ENCODE peak calls at places on chromosomes 1 and 21, in seven cellular contexts. T, O, C, B, Y, Q and J are unnamed samples.

GRCh38 chr1:222813866-222814535 is 838 bp upstream of the DISP1 start:
- DNase-seq in T (no peak), Q (no peak), O (no peak), B (no peak), C (no peak), Y (no peak), J (no peak)

GRCh38 chr1:6460349-6461236 is 5.4 kb downstream of the TNFRSF25 start:
- DNase-seq in B (no peak), O (no peak), T (no peak), Q (no peak), Y (no peak), C (no peak), J (no peak)

GRCh38 chr1:53410691-53411090 is 48.5 kb upstream of the DMRTB1 start:
- DNase-seq in O (no peak), Q (no peak), T (no peak), Y (no peak), C (no peak), B (no peak), J (no peak)

GRCh38 chr1:6860401-6860800 is 75.1 kb downstream of the CAMTA1 start:
- DNase-seq in C (no peak), O (no peak), T (peak; percentile 54), Y (no peak), Q (no peak), B (no peak), J (no peak)

GRCh38 chr1:25556791-25557476 is 13.5 kb downstream of the LDLRAP1 start:
- DNase-seq in B (no peak), T (no peak), Y (no peak), Q (no peak), C (no peak), O (no peak), J (no peak)

GRCh38 chr1:72827285-72827684 is 544.9 kb upstream of the NEGR1 start:
- DNase-seq in B (no peak), O (no peak), Q (no peak), Y (no peak), C (no peak), T (no peak), J (no peak)

GRCh38 chr1:96080925-96081324 is 640.7 kb upstream of the PTBP2 start:
- DNase-seq in Y (no peak), B (no peak), C (no peak), Q (no peak), O (no peak), T (no peak), J (no peak)

GRCh38 chr1:112271270-112271669 is 124.7 kb upstream of the CTTNBP2NL start:
- DNase-seq in Q (no peak), C (no peak), Y (no peak), B (no peak), O (no peak), T (no peak), J (no peak)

GRCh38 chr21:34762761-34763160 is 94.0 kb downstream of the CLIC6 start:
- DNase-seq in Q (no peak), T (no peak), O (no peak), B (no peak), C (no peak), Y (peak; percentile 33), J (no peak)

GRCh38 chr1:72357411-72357810 is 75.1 kb upstream of the NEGR1 start:
- DNase-seq in C (no peak), B (no peak), Q (no peak), O (no peak), Y (peak; percentile 25), T (no peak), J (no peak)

GRCh38 chr1:115194571-115194970 is 105.3 kb upstream of the TSPAN2 start:
- DNase-seq in Y (no peak), O (no peak), C (no peak), T (no peak), B (no peak), Q (no peak), J (no peak)

GRCh38 chr1:150881331-150882070 is 5.1 kb upstream of the ARNT start:
- DNase-seq in O (no peak), Y (peak; percentile 96), Q (no peak), B (no peak), T (no peak), C (peak; percentile 85), J (no peak)

GRCh38 chr21:14543983-14544382 is 2.1 kb downstream of the SAMSN1 start:
- DNase-seq in B (no peak), Q (no peak), O (no peak), T (no peak), Y (no peak), C (no peak), J (no peak)

GRCh38 chr21:41601573-41602371 is 93.8 kb upstream of the TMPRSS2 start:
- DNase-seq in Q (no peak), T (no peak), Y (no peak), O (no peak), C (peak; percentile 10), B (no peak), J (no peak)

GRCh38 chr1:70142120-70142519 is 63.3 kb downstream of the LRRC40 start:
- DNase-seq in T (no peak), B (no peak), O (no peak), Q (no peak), Y (no peak), C (no peak), J (no peak)

GRCh38 chr1:110872745-110873435 is at the start of gene CD53:
- DNase-seq in Y (no peak), O (no peak), Q (no peak), C (no peak), T (peak; percentile 39), B (peak; percentile 27), J (no peak)

GRCh38 chr1:93448292-93448982 is 519 bp downstream of the FNBP1L start:
- DNase-seq in O (peak; percentile 73), T (peak; percentile 46), Q (peak; percentile 56), C (no peak), B (peak; percentile 35), Y (no peak), J (peak; percentile 79)
- TF ChIP-seq CTCF in O (no peak), T (no peak), Q (no peak), C (no peak), B (no peak), Y (no peak), J (no peak)

GRCh38 chr1:160427625-160428024 is 27.3 kb downstream of the VANGL2 start:
- DNase-seq in Q (no peak), B (no peak), Y (no peak), O (no peak), C (no peak), T (no peak), J (no peak)

GRCh38 chr1:160429702-160430535 is 29.6 kb downstream of the VANGL2 start:
- DNase-seq in T (no peak), Y (no peak), O (no peak), C (no peak), Q (no peak), B (no peak), J (no peak)

GRCh38 chr1:160428655-160429054 is 28.3 kb downstream of the VANGL2 start:
- DNase-seq in Q (peak; percentile 77), Y (no peak), T (peak; percentile 32), C (no peak), B (no peak), O (peak; percentile 37), J (no peak)

GRCh38 chr1:160428053-160428452 is 27.7 kb downstream of the VANGL2 start:
- DNase-seq in B (no peak), T (no peak), Q (no peak), O (no peak), C (no peak), Y (no peak), J (no peak)

DNA sequence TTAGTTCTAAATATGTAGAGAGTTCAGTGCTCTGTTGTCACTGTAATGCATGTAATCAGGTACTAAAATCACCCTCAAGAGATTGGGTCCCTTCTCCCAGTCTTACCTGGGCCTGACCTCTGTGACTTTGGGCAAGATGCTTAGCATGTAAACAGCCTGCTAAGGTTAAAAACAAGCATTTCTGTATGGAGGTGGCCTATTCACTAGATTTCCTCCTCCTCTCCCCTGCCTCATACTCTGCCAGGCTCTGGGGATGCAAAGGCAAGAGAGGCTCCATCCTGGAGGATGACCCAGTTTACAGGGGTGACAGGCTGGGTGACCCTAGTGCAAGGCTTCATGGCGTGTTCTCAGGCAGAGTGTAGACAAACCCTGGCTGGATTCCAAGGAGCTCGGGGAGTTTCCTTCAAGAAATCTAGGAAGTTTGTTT is 28.8 kb downstream of the VANGL2 start:
- DNase-seq in B (no peak), T (no peak), Q (peak; percentile 21), C (no peak), Y (no peak), O (no peak), J (no peak)
- TF ChIP-seq CTCF in B (no peak), T (no peak), Q (no peak), C (no peak), Y (no peak), O (no peak), J (no peak)

GRCh38 chr1:189706594-189706993 is 771.1 kb downstream of the BRINP3 start:
- DNase-seq in Y (no peak), T (no peak), O (no peak), B (no peak), C (no peak), Q (no peak), J (no peak)

DNA sequence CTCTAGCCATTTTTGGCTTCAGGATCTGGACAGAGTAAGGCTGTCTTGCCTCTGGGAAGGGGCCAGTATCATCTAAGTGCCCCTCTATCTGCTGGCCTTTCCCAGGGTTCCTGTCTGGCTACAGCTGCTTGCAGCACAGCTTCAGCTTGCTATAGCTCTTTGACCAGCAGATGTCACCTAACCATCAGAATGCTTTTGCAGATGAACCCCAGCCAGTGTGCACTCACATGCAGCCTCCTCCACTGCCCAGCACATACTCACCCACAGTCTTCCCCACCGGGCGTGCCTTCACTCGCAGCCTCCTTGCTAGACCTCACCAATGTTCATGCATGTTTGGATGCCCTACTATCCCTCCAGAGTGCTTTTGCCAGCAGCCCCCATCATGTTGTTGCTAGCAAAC is 769.0 kb downstream of the BRINP3 start:
- DNase-seq in T (no peak), C (no peak), B (no peak), Q (no peak), O (no peak), Y (no peak), J (no peak)
- TF ChIP-seq CTCF in T (no peak), C (no peak), B (no peak), Q (no peak), O (no peak), Y (no peak), J (peak; percentile 53)

GRCh38 chr1:97668945-97669344 is 251.9 kb downstream of the DPYD start:
- DNase-seq in C (no peak), B (no peak), Q (no peak), O (no peak), Y (peak; percentile 13), T (no peak), J (no peak)
- TF ChIP-seq CTCF in C (no peak), B (no peak), Q (no peak), O (no peak), Y (peak; percentile 38), T (no peak), J (peak; percentile 31)

GRCh38 chr1:16009678-16010077 is 5.6 kb downstream of the SRARP start:
- DNase-seq in Y (no peak), C (no peak), T (no peak), B (no peak), Q (no peak), O (no peak), J (no peak)
- TF ChIP-seq CTCF in Y (no peak), C (no peak), T (no peak), B (no peak), Q (no peak), O (no peak), J (no peak)